ENCODE peak calls at places on chromosomes 16 and 17, in nine cellular contexts. One of them, this sample, is unnamed.

GRCh38 chr17:81173354-81173753 is 7.3 kb upstream of the AATK start:
- DNase-seq in dorsolateral prefrontal cortex: no peak
- DNase-seq in foreskin fibroblast: no peak
- DNase-seq in A549: no peak
- DNase-seq in cardiac fibroblast: no peak
- DNase-seq in heart left ventricle: no peak
- DNase-seq in kidney: no peak
- DNase-seq in lower leg skin: no peak
- DNase-seq in psoas muscle: no peak
- DNase-seq in this sample: no peak

GRCh38 chr17:76943202-76943601 is 75.0 kb downstream of the MGAT5B start:
- DNase-seq in cardiac fibroblast: no peak
- DNase-seq in dorsolateral prefrontal cortex: no peak
- DNase-seq in lower leg skin: no peak
- DNase-seq in kidney: no peak
- DNase-seq in psoas muscle: no peak
- DNase-seq in heart left ventricle: no peak
- DNase-seq in A549: no peak
- DNase-seq in foreskin fibroblast: no peak
- DNase-seq in this sample: no peak

GRCh38 chr16:47774661-47775060 is 313.5 kb downstream of the PHKB start:
- DNase-seq in heart left ventricle: no peak
- DNase-seq in psoas muscle: no peak
- DNase-seq in A549: peak
- DNase-seq in kidney: no peak
- DNase-seq in lower leg skin: no peak
- DNase-seq in cardiac fibroblast: peak
- DNase-seq in dorsolateral prefrontal cortex: no peak
- DNase-seq in foreskin fibroblast: peak
- DNase-seq in this sample: peak

GRCh38 chr16:31010539-31010938 is at the start of gene STX1B:
- DNase-seq in lower leg skin: peak
- DNase-seq in psoas muscle: no peak
- DNase-seq in A549: no peak
- DNase-seq in heart left ventricle: no peak
- DNase-seq in cardiac fibroblast: no peak
- DNase-seq in kidney: no peak
- DNase-seq in foreskin fibroblast: peak
- DNase-seq in dorsolateral prefrontal cortex: peak
- DNase-seq in this sample: no peak

GRCh38 chr17:13513039-13513405 is 88.7 kb downstream of the HS3ST3A1 start:
- DNase-seq in cardiac fibroblast: peak
- DNase-seq in lower leg skin: no peak
- DNase-seq in kidney: no peak
- DNase-seq in heart left ventricle: peak
- DNase-seq in psoas muscle: no peak
- DNase-seq in dorsolateral prefrontal cortex: no peak
- DNase-seq in foreskin fibroblast: peak
- DNase-seq in A549: no peak
- DNase-seq in this sample: no peak

GRCh38 chr17:1720856-1721386 is 3.6 kb upstream of the WDR81 start:
- DNase-seq in lower leg skin: peak
- DNase-seq in kidney: peak
- DNase-seq in foreskin fibroblast: peak
- DNase-seq in dorsolateral prefrontal cortex: no peak
- DNase-seq in A549: peak
- DNase-seq in heart left ventricle: peak
- DNase-seq in cardiac fibroblast: peak
- DNase-seq in psoas muscle: no peak
- DNase-seq in this sample: peak

GRCh38 chr17:7922499-7923289 is 6.6 kb upstream of the RNF227 start:
- DNase-seq in lower leg skin: peak
- DNase-seq in cardiac fibroblast: peak
- DNase-seq in foreskin fibroblast: peak
- DNase-seq in dorsolateral prefrontal cortex: peak
- DNase-seq in A549: peak
- DNase-seq in psoas muscle: peak
- DNase-seq in heart left ventricle: peak
- DNase-seq in kidney: peak
- DNase-seq in this sample: peak

GRCh38 chr16:12602811-12603698 is 200.6 kb downstream of the CPPED1 start:
- DNase-seq in heart left ventricle: no peak
- DNase-seq in lower leg skin: no peak
- DNase-seq in A549: no peak
- DNase-seq in cardiac fibroblast: no peak
- DNase-seq in foreskin fibroblast: no peak
- DNase-seq in kidney: no peak
- DNase-seq in psoas muscle: no peak
- DNase-seq in dorsolateral prefrontal cortex: no peak
- DNase-seq in this sample: no peak

GRCh38 chr17:58088624-58089023 is 5.4 kb downstream of the DYNLL2 start:
- DNase-seq in dorsolateral prefrontal cortex: no peak
- DNase-seq in lower leg skin: no peak
- DNase-seq in A549: no peak
- DNase-seq in foreskin fibroblast: no peak
- DNase-seq in cardiac fibroblast: no peak
- DNase-seq in kidney: no peak
- DNase-seq in heart left ventricle: no peak
- DNase-seq in psoas muscle: no peak
- DNase-seq in this sample: no peak

GRCh38 chr16:27222499-27223225 is 19.3 kb downstream of the KDM8 start:
- DNase-seq in psoas muscle: peak
- DNase-seq in lower leg skin: no peak
- DNase-seq in cardiac fibroblast: peak
- DNase-seq in kidney: no peak
- DNase-seq in heart left ventricle: peak
- DNase-seq in A549: no peak
- DNase-seq in dorsolateral prefrontal cortex: no peak
- DNase-seq in foreskin fibroblast: peak
- DNase-seq in this sample: no peak

GRCh38 chr16:30609002-30609927 is 924 bp downstream of the ZNF689 start:
- DNase-seq in psoas muscle: peak
- DNase-seq in foreskin fibroblast: no peak
- DNase-seq in kidney: peak
- DNase-seq in dorsolateral prefrontal cortex: no peak
- DNase-seq in A549: no peak
- DNase-seq in lower leg skin: peak
- DNase-seq in heart left ventricle: peak
- DNase-seq in cardiac fibroblast: peak
- DNase-seq in this sample: peak

GRCh38 chr17:79785017-79785899 is 7.3 kb downstream of the CBX2 start:
- DNase-seq in dorsolateral prefrontal cortex: no peak
- DNase-seq in foreskin fibroblast: no peak
- DNase-seq in heart left ventricle: no peak
- DNase-seq in cardiac fibroblast: no peak
- DNase-seq in lower leg skin: no peak
- DNase-seq in kidney: peak
- DNase-seq in A549: no peak
- DNase-seq in psoas muscle: no peak
- DNase-seq in this sample: no peak
- TF ChIP-seq CTCF in dorsolateral prefrontal cortex: no peak
- TF ChIP-seq CTCF in foreskin fibroblast: no peak
- TF ChIP-seq CTCF in heart left ventricle: no peak
- TF ChIP-seq CTCF in cardiac fibroblast: no peak
- TF ChIP-seq CTCF in lower leg skin: no peak
- TF ChIP-seq CTCF in kidney: no peak
- TF ChIP-seq CTCF in A549: no peak
- TF ChIP-seq CTCF in psoas muscle: no peak
- TF ChIP-seq CTCF in this sample: no peak

DNA sequence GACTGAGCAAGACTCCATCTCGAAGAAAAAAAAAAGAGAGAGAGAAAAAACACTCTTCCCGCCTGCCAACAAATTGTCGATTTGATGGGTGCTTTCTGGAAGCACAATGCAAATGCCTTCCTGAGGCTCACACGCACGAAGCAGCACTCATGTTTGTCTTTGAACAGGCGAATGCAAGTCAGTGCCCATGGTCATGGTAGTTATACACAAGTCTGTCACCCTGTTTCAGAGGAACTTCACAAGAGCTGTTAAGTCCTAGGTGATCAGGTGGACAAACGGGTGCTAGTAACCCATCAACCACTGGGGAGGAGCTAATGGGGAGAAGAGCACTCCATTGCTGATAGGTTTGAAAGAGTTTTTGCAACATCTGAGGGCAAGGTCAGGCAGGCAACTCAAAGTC is 6.5 kb upstream of the DNAI2 start:
- DNase-seq in kidney: no peak
- DNase-seq in dorsolateral prefrontal cortex: no peak
- DNase-seq in A549: no peak
- DNase-seq in lower leg skin: no peak
- DNase-seq in foreskin fibroblast: no peak
- DNase-seq in cardiac fibroblast: no peak
- DNase-seq in psoas muscle: no peak
- DNase-seq in heart left ventricle: no peak
- DNase-seq in this sample: no peak
- H3K4me3 ChIP-seq in kidney: no peak
- H3K4me3 ChIP-seq in dorsolateral prefrontal cortex: no peak
- H3K4me3 ChIP-seq in A549: no peak
- H3K4me3 ChIP-seq in lower leg skin: no peak
- H3K4me3 ChIP-seq in foreskin fibroblast: no peak
- H3K4me3 ChIP-seq in cardiac fibroblast: no peak
- H3K4me3 ChIP-seq in psoas muscle: no peak
- H3K4me3 ChIP-seq in heart left ventricle: no peak
- H3K4me3 ChIP-seq in this sample: no peak

DNA sequence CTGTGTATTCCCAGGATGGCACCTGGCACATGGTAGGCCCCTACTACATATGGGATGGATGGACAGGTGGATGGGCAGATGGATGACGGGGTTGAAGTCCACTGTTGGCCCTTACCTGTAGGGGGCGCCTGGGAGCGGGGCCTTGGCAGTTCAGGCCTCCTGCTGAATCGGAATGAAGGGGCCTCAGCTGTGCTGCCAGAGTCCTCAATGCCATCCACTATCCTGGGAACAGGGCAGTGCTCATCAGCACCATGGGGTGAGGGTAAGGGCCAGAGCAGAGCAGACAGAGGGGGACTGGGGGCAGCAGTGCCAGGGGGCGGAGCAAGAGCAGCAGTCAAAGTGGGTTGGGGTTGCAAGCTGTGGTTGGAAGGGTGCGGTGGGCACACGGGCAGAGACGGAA is 8.3 kb upstream of the RAB5C start:
- DNase-seq in dorsolateral prefrontal cortex: no peak
- DNase-seq in cardiac fibroblast: no peak
- DNase-seq in lower leg skin: no peak
- DNase-seq in A549: peak
- DNase-seq in kidney: no peak
- DNase-seq in foreskin fibroblast: no peak
- DNase-seq in heart left ventricle: no peak
- DNase-seq in psoas muscle: no peak
- DNase-seq in this sample: no peak
- TF ChIP-seq CTCF in dorsolateral prefrontal cortex: peak
- TF ChIP-seq CTCF in cardiac fibroblast: peak
- TF ChIP-seq CTCF in lower leg skin: no peak
- TF ChIP-seq CTCF in A549: peak
- TF ChIP-seq CTCF in kidney: peak
- TF ChIP-seq CTCF in foreskin fibroblast: no peak
- TF ChIP-seq CTCF in heart left ventricle: peak
- TF ChIP-seq CTCF in psoas muscle: peak
- TF ChIP-seq CTCF in this sample: no peak

GRCh38 chr16:11130978-11131665 is 124.9 kb downstream of the SOCS1 start:
- DNase-seq in dorsolateral prefrontal cortex: no peak
- DNase-seq in foreskin fibroblast: no peak
- DNase-seq in cardiac fibroblast: no peak
- DNase-seq in heart left ventricle: no peak
- DNase-seq in lower leg skin: no peak
- DNase-seq in kidney: no peak
- DNase-seq in A549: no peak
- DNase-seq in psoas muscle: no peak
- DNase-seq in this sample: no peak

GRCh38 chr16:11135167-11135973 is 120.6 kb downstream of the SOCS1 start:
- DNase-seq in dorsolateral prefrontal cortex: no peak
- DNase-seq in foreskin fibroblast: peak
- DNase-seq in lower leg skin: no peak
- DNase-seq in A549: no peak
- DNase-seq in heart left ventricle: peak
- DNase-seq in kidney: no peak
- DNase-seq in psoas muscle: peak
- DNase-seq in cardiac fibroblast: peak
- DNase-seq in this sample: no peak

GRCh38 chr16:11131706-11132105 is 124.3 kb downstream of the SOCS1 start:
- DNase-seq in foreskin fibroblast: no peak
- DNase-seq in psoas muscle: no peak
- DNase-seq in dorsolateral prefrontal cortex: no peak
- DNase-seq in cardiac fibroblast: no peak
- DNase-seq in heart left ventricle: peak
- DNase-seq in kidney: no peak
- DNase-seq in lower leg skin: no peak
- DNase-seq in A549: no peak
- DNase-seq in this sample: no peak

GRCh38 chr16:11134722-11135121 is 121.3 kb downstream of the SOCS1 start:
- DNase-seq in kidney: no peak
- DNase-seq in heart left ventricle: no peak
- DNase-seq in A549: no peak
- DNase-seq in dorsolateral prefrontal cortex: no peak
- DNase-seq in cardiac fibroblast: no peak
- DNase-seq in psoas muscle: peak
- DNase-seq in foreskin fibroblast: no peak
- DNase-seq in lower leg skin: no peak
- DNase-seq in this sample: no peak

GRCh38 chr16:11133344-11133921 is 122.6 kb downstream of the SOCS1 start:
- DNase-seq in kidney: peak
- DNase-seq in lower leg skin: peak
- DNase-seq in dorsolateral prefrontal cortex: no peak
- DNase-seq in foreskin fibroblast: peak
- DNase-seq in cardiac fibroblast: peak
- DNase-seq in psoas muscle: peak
- DNase-seq in heart left ventricle: peak
- DNase-seq in A549: no peak
- DNase-seq in this sample: peak
- H3K4me3 ChIP-seq in kidney: no peak
- H3K4me3 ChIP-seq in lower leg skin: no peak
- H3K4me3 ChIP-seq in dorsolateral prefrontal cortex: no peak
- H3K4me3 ChIP-seq in foreskin fibroblast: no peak
- H3K4me3 ChIP-seq in cardiac fibroblast: no peak
- H3K4me3 ChIP-seq in psoas muscle: no peak
- H3K4me3 ChIP-seq in heart left ventricle: no peak
- H3K4me3 ChIP-seq in A549: no peak
- H3K4me3 ChIP-seq in this sample: no peak